ENCODE peak calls at places on chromosomes 1 and 21, in five cellular contexts. W, U, L, K and O are unnamed samples.

GRCh38 chr21:36419996-36420395 is 34.8 kb downstream of the CHAF1B start:
- DNase-seq in L (peak; percentile 92), K (peak; percentile 73), W (peak; percentile 60), U (peak; percentile 89), O (peak; percentile 81)

GRCh38 chr1:3685229-3685628 is 32.9 kb downstream of the TP73 start:
- DNase-seq in K (no peak), L (no peak), U (no peak), W (no peak), O (no peak)

GRCh38 chr1:113786055-113786454 is 26.2 kb downstream of the RSBN1 start:
- DNase-seq in K (no peak), L (peak; percentile 65), U (peak; percentile 39), W (no peak), O (no peak)

GRCh38 chr1:156499703-156500577 is 635 bp downstream of the MEF2D start:
- DNase-seq in U (no peak), L (no peak), W (no peak), K (peak; percentile 43), O (no peak)

GRCh38 chr1:173867753-173868265 is at the start of gene GAS5:
- DNase-seq in W (peak; percentile 97), L (peak; percentile 100), U (peak; percentile 100), K (peak; percentile 97), O (peak; percentile 100)

GRCh38 chr1:159197767-159198557 is 6.7 kb upstream of the ACKR1 start:
- DNase-seq in W (peak; percentile 51), L (peak; percentile 72), U (peak; percentile 61), K (peak; percentile 72), O (peak; percentile 27)

GRCh38 chr1:116498789-116499628 is 71.8 kb downstream of the CD58 start:
- DNase-seq in K (peak; percentile 61), W (peak; percentile 49), L (peak; percentile 62), U (peak; percentile 71), O (peak; percentile 26)

GRCh38 chr21:21439761-21440160 is 441.6 kb downstream of the NCAM2 start:
- DNase-seq in K (no peak), W (no peak), L (peak; percentile 2), U (peak; percentile 29), O (no peak)

GRCh38 chr1:153677718-153678518 is 570 bp upstream of the NPR1 start:
- DNase-seq in L (peak; percentile 60), U (peak; percentile 45), W (no peak), K (peak; percentile 37), O (no peak)

GRCh38 chr1:12488666-12489354 is 129.2 kb downstream of the DHRS3 start:
- DNase-seq in L (peak; percentile 59), W (no peak), U (peak; percentile 43), K (no peak), O (no peak)

GRCh38 chr1:202106340-202107284 is 16.1 kb upstream of the GPR37L1 start:
- DNase-seq in K (no peak), U (peak; percentile 76), L (no peak), W (peak; percentile 74), O (no peak)

GRCh38 chr21:45115141-45115540 is 40.8 kb downstream of the ADARB1 start:
- DNase-seq in U (no peak), W (no peak), L (no peak), K (no peak), O (no peak)

GRCh38 chr1:15957221-15958090 is 18.4 kb downstream of the ZBTB17 start:
- DNase-seq in K (no peak), U (no peak), W (no peak), L (no peak), O (no peak)

GRCh38 chr1:78301141-78301540 is 189.6 kb upstream of the PTGFR start:
- DNase-seq in U (peak; percentile 90), L (no peak), K (no peak), W (no peak), O (no peak)